ENCODE peak calls at places on chromosomes 2 and 18, in ten cellular contexts. One of them, this sample, is unnamed.

GRCh38 chr18:32552421-32553030 is 81.8 kb upstream of the GAREM1 start:
- DNase-seq in mucosa of descending colon: peak
- DNase-seq in Caco-2: peak
- DNase-seq in CD8-positive, alpha-beta T cell: peak
- DNase-seq in tibial nerve: no peak
- DNase-seq in heart right ventricle: peak
- DNase-seq in astrocyte of the spinal cord: peak
- DNase-seq in upper lobe of right lung: no peak
- DNase-seq in epithelial cell of esophagus: peak
- DNase-seq in progenitor cell of endocrine pancreas: peak
- DNase-seq in this sample: no peak

GRCh38 chr2:237475704-237476107 is 11.3 kb upstream of the MLPH start:
- DNase-seq in mucosa of descending colon: peak
- DNase-seq in Caco-2: no peak
- DNase-seq in CD8-positive, alpha-beta T cell: no peak
- DNase-seq in tibial nerve: no peak
- DNase-seq in heart right ventricle: no peak
- DNase-seq in astrocyte of the spinal cord: peak
- DNase-seq in upper lobe of right lung: peak
- DNase-seq in epithelial cell of esophagus: peak
- DNase-seq in progenitor cell of endocrine pancreas: no peak
- DNase-seq in this sample: no peak

GRCh38 chr2:41900299-41900698 is 147.5 kb upstream of the PKDCC start:
- DNase-seq in mucosa of descending colon: no peak
- DNase-seq in Caco-2: no peak
- DNase-seq in CD8-positive, alpha-beta T cell: no peak
- DNase-seq in tibial nerve: no peak
- DNase-seq in heart right ventricle: no peak
- DNase-seq in astrocyte of the spinal cord: no peak
- DNase-seq in upper lobe of right lung: no peak
- DNase-seq in epithelial cell of esophagus: no peak
- DNase-seq in progenitor cell of endocrine pancreas: no peak
- DNase-seq in this sample: no peak

GRCh38 chr2:72425996-72426395 is 278.3 kb upstream of the CYP26B1 start:
- DNase-seq in mucosa of descending colon: no peak
- DNase-seq in Caco-2: no peak
- DNase-seq in CD8-positive, alpha-beta T cell: no peak
- DNase-seq in tibial nerve: no peak
- DNase-seq in heart right ventricle: no peak
- DNase-seq in astrocyte of the spinal cord: no peak
- DNase-seq in upper lobe of right lung: no peak
- DNase-seq in epithelial cell of esophagus: no peak
- DNase-seq in progenitor cell of endocrine pancreas: no peak
- DNase-seq in this sample: no peak

GRCh38 chr2:604385-604784 is 72.8 kb downstream of the TMEM18 start:
- DNase-seq in mucosa of descending colon: no peak
- DNase-seq in Caco-2: no peak
- DNase-seq in CD8-positive, alpha-beta T cell: no peak
- DNase-seq in tibial nerve: no peak
- DNase-seq in heart right ventricle: no peak
- DNase-seq in astrocyte of the spinal cord: no peak
- DNase-seq in upper lobe of right lung: no peak
- DNase-seq in epithelial cell of esophagus: no peak
- DNase-seq in progenitor cell of endocrine pancreas: no peak
- DNase-seq in this sample: no peak

GRCh38 chr2:237281900-237282306 is 132.1 kb downstream of the COL6A3 start:
- DNase-seq in mucosa of descending colon: no peak
- DNase-seq in Caco-2: no peak
- DNase-seq in CD8-positive, alpha-beta T cell: no peak
- DNase-seq in tibial nerve: no peak
- DNase-seq in heart right ventricle: no peak
- DNase-seq in astrocyte of the spinal cord: peak
- DNase-seq in upper lobe of right lung: no peak
- DNase-seq in epithelial cell of esophagus: peak
- DNase-seq in progenitor cell of endocrine pancreas: no peak
- DNase-seq in this sample: no peak

GRCh38 chr18:37107748-37108522 is 279.0 kb downstream of the KIAA1328 start:
- DNase-seq in mucosa of descending colon: no peak
- DNase-seq in Caco-2: no peak
- DNase-seq in CD8-positive, alpha-beta T cell: no peak
- DNase-seq in tibial nerve: no peak
- DNase-seq in heart right ventricle: no peak
- DNase-seq in astrocyte of the spinal cord: no peak
- DNase-seq in upper lobe of right lung: no peak
- DNase-seq in epithelial cell of esophagus: no peak
- DNase-seq in progenitor cell of endocrine pancreas: no peak
- DNase-seq in this sample: no peak

GRCh38 chr2:200603972-200604371 is 18.2 kb downstream of the AOX1 start:
- DNase-seq in mucosa of descending colon: no peak
- DNase-seq in Caco-2: peak
- DNase-seq in CD8-positive, alpha-beta T cell: no peak
- DNase-seq in tibial nerve: no peak
- DNase-seq in heart right ventricle: no peak
- DNase-seq in astrocyte of the spinal cord: peak
- DNase-seq in upper lobe of right lung: no peak
- DNase-seq in epithelial cell of esophagus: peak
- DNase-seq in progenitor cell of endocrine pancreas: no peak
- DNase-seq in this sample: no peak

GRCh38 chr2:1717129-1717528 is 27.2 kb downstream of the PXDN start:
- DNase-seq in mucosa of descending colon: no peak
- DNase-seq in Caco-2: no peak
- DNase-seq in CD8-positive, alpha-beta T cell: no peak
- DNase-seq in tibial nerve: no peak
- DNase-seq in heart right ventricle: peak
- DNase-seq in astrocyte of the spinal cord: peak
- DNase-seq in upper lobe of right lung: no peak
- DNase-seq in epithelial cell of esophagus: peak
- DNase-seq in progenitor cell of endocrine pancreas: no peak
- DNase-seq in this sample: peak

GRCh38 chr2:241030333-241030680 is 31.9 kb downstream of the SNED1 start:
- DNase-seq in mucosa of descending colon: no peak
- DNase-seq in Caco-2: no peak
- DNase-seq in CD8-positive, alpha-beta T cell: no peak
- DNase-seq in tibial nerve: no peak
- DNase-seq in heart right ventricle: no peak
- DNase-seq in astrocyte of the spinal cord: no peak
- DNase-seq in upper lobe of right lung: no peak
- DNase-seq in epithelial cell of esophagus: no peak
- DNase-seq in progenitor cell of endocrine pancreas: no peak
- DNase-seq in this sample: no peak

GRCh38 chr2:239606955-239607794 is 206.4 kb upstream of the HDAC4 start:
- DNase-seq in mucosa of descending colon: no peak
- DNase-seq in Caco-2: no peak
- DNase-seq in CD8-positive, alpha-beta T cell: no peak
- DNase-seq in tibial nerve: no peak
- DNase-seq in heart right ventricle: no peak
- DNase-seq in astrocyte of the spinal cord: no peak
- DNase-seq in upper lobe of right lung: peak
- DNase-seq in epithelial cell of esophagus: no peak
- DNase-seq in progenitor cell of endocrine pancreas: no peak
- DNase-seq in this sample: peak

DNA sequence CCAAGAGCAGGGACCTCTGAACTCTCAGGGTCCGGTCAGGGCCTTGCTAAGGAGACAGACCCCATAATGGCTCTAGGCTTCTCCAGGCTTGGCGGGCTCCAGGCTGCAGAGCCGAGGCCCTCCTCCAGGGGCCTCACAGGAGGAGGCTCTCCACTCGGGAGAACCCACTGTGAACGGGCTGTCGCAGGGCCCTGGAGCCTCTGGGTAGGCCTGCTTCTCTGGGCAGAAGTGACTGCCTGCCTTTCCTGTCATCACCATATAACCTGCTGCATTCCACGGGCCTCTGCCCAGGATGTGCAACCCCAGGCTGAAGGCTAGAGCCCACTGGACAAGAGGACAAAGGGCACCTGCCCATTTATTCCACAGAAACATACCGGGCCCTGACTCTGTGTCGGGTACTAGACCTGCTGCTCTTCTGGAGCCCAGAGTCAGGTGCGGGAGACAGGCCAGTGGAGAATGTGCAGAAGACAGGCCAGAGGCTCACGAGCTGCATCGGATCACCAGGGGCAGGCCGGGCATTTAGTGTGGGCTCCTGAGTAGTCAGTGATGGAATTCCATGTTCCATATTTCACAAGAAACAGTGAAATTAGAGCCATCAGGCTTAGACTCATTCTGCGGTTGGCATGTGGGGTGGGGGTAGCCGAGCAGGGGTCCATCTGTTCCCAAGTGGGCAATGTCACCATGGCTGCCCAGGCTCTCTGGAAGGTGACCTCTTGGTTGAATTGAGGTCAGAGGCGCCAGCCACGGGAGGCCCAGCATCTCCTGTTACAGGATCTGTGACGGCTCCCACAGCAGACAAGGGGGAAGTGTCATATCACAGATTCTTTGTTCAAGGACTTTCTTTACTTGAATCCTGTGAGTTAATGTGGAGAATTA is 220.8 kb downstream of the SH3RF3 start:
- DNase-seq in mucosa of descending colon: no peak
- DNase-seq in Caco-2: no peak
- DNase-seq in CD8-positive, alpha-beta T cell: no peak
- DNase-seq in tibial nerve: no peak
- DNase-seq in heart right ventricle: no peak
- DNase-seq in astrocyte of the spinal cord: no peak
- DNase-seq in upper lobe of right lung: peak
- DNase-seq in epithelial cell of esophagus: no peak
- DNase-seq in progenitor cell of endocrine pancreas: no peak
- DNase-seq in this sample: no peak
- TF ChIP-seq CTCF in mucosa of descending colon: no peak
- TF ChIP-seq CTCF in Caco-2: peak
- TF ChIP-seq CTCF in CD8-positive, alpha-beta T cell: no peak
- TF ChIP-seq CTCF in tibial nerve: no peak
- TF ChIP-seq CTCF in heart right ventricle: no peak
- TF ChIP-seq CTCF in astrocyte of the spinal cord: peak
- TF ChIP-seq CTCF in upper lobe of right lung: no peak
- TF ChIP-seq CTCF in epithelial cell of esophagus: no peak
- TF ChIP-seq CTCF in progenitor cell of endocrine pancreas: peak
- TF ChIP-seq CTCF in this sample: no peak

GRCh38 chr2:172909454-172909853 is 166.2 kb upstream of the MAP3K20 start:
- DNase-seq in mucosa of descending colon: no peak
- DNase-seq in Caco-2: no peak
- DNase-seq in CD8-positive, alpha-beta T cell: no peak
- DNase-seq in tibial nerve: no peak
- DNase-seq in heart right ventricle: no peak
- DNase-seq in astrocyte of the spinal cord: no peak
- DNase-seq in upper lobe of right lung: no peak
- DNase-seq in epithelial cell of esophagus: no peak
- DNase-seq in progenitor cell of endocrine pancreas: no peak
- DNase-seq in this sample: no peak
- TF ChIP-seq CTCF in mucosa of descending colon: no peak
- TF ChIP-seq CTCF in Caco-2: no peak
- TF ChIP-seq CTCF in CD8-positive, alpha-beta T cell: no peak
- TF ChIP-seq CTCF in tibial nerve: no peak
- TF ChIP-seq CTCF in heart right ventricle: no peak
- TF ChIP-seq CTCF in astrocyte of the spinal cord: no peak
- TF ChIP-seq CTCF in upper lobe of right lung: no peak
- TF ChIP-seq CTCF in epithelial cell of esophagus: no peak
- TF ChIP-seq CTCF in progenitor cell of endocrine pancreas: no peak
- TF ChIP-seq CTCF in this sample: no peak

GRCh38 chr2:38508311-38509039 is 94.3 kb downstream of the HNRNPLL start:
- DNase-seq in mucosa of descending colon: peak
- DNase-seq in Caco-2: peak
- DNase-seq in CD8-positive, alpha-beta T cell: peak
- DNase-seq in tibial nerve: peak
- DNase-seq in heart right ventricle: peak
- DNase-seq in astrocyte of the spinal cord: peak
- DNase-seq in upper lobe of right lung: peak
- DNase-seq in epithelial cell of esophagus: peak
- DNase-seq in progenitor cell of endocrine pancreas: peak
- DNase-seq in this sample: peak
- TF ChIP-seq CTCF in mucosa of descending colon: peak
- TF ChIP-seq CTCF in Caco-2: peak
- TF ChIP-seq CTCF in CD8-positive, alpha-beta T cell: peak
- TF ChIP-seq CTCF in tibial nerve: no peak
- TF ChIP-seq CTCF in heart right ventricle: no peak
- TF ChIP-seq CTCF in astrocyte of the spinal cord: peak
- TF ChIP-seq CTCF in upper lobe of right lung: peak
- TF ChIP-seq CTCF in epithelial cell of esophagus: peak
- TF ChIP-seq CTCF in progenitor cell of endocrine pancreas: peak
- TF ChIP-seq CTCF in this sample: no peak

GRCh38 chr2:30230855-30231725 is at the start of gene LBH:
- DNase-seq in mucosa of descending colon: peak
- DNase-seq in Caco-2: peak
- DNase-seq in CD8-positive, alpha-beta T cell: peak
- DNase-seq in tibial nerve: peak
- DNase-seq in heart right ventricle: peak
- DNase-seq in astrocyte of the spinal cord: peak
- DNase-seq in upper lobe of right lung: peak
- DNase-seq in epithelial cell of esophagus: peak
- DNase-seq in progenitor cell of endocrine pancreas: peak
- DNase-seq in this sample: peak
- TF ChIP-seq CTCF in mucosa of descending colon: no peak
- TF ChIP-seq CTCF in Caco-2: peak
- TF ChIP-seq CTCF in CD8-positive, alpha-beta T cell: no peak
- TF ChIP-seq CTCF in tibial nerve: no peak
- TF ChIP-seq CTCF in heart right ventricle: no peak
- TF ChIP-seq CTCF in astrocyte of the spinal cord: no peak
- TF ChIP-seq CTCF in upper lobe of right lung: no peak
- TF ChIP-seq CTCF in epithelial cell of esophagus: no peak
- TF ChIP-seq CTCF in progenitor cell of endocrine pancreas: no peak
- TF ChIP-seq CTCF in this sample: no peak